ENCODE peak calls at places on chromosomes 4 and X, in seven cellular contexts. I is colonic mucosa, A is trophoblast cell, M is GM12878, C is IMR-90, W is SK-N-SH, L is fibroblast of lung. B is an unnamed sample.

GRCh38 chr4:6153874-6154273 is 46.5 kb downstream of the JAKMIP1 start:
- DNase-seq in I (no peak), A (no peak), M (no peak), C (no peak), W (peak), L (no peak), B (no peak)

GRCh38 chrX:67781132-67781531 is 237.3 kb downstream of the AR start:
- DNase-seq in I (no peak), A (no peak), M (no peak), C (no peak), W (no peak), L (no peak), B (no peak)

GRCh38 chr4:84995386-84995785 is 28.9 kb upstream of the WDFY3 start:
- DNase-seq in I (no peak), A (peak), M (no peak), C (no peak), W (no peak), L (peak), B (no peak)

GRCh38 chrX:150507251-150507856 is 61.1 kb upstream of the MTM1 start:
- DNase-seq in I (peak), A (no peak), M (no peak), C (no peak), W (no peak), L (peak), B (no peak)

GRCh38 chrX:122913764-122914163 is 270.3 kb upstream of the GRIA3 start:
- DNase-seq in I (no peak), A (no peak), M (no peak), C (no peak), W (no peak), L (no peak), B (no peak)

GRCh38 chr4:13218316-13218958 is 265.7 kb downstream of the RAB28 start:
- DNase-seq in I (no peak), A (no peak), M (no peak), C (no peak), W (no peak), L (peak), B (no peak)

GRCh38 chr4:184441461-184442392 is 32.6 kb downstream of the IRF2 start:
- DNase-seq in I (no peak), A (no peak), M (no peak), C (peak), W (no peak), L (no peak), B (no peak)

GRCh38 chrX:3145716-3146115 is 104.4 kb downstream of the ARSF start:
- DNase-seq in I (no peak), A (no peak), M (no peak), C (peak), W (no peak), L (no peak), B (no peak)

GRCh38 chrX:151505796-151506195 is 57.7 kb upstream of the PASD1 start:
- DNase-seq in I (no peak), A (no peak), M (no peak), C (no peak), W (peak), L (no peak), B (no peak)

GRCh38 chrX:88940904-88941303 is 193.9 kb downstream of the CPXCR1 start:
- DNase-seq in I (no peak), A (no peak), M (no peak), C (no peak), W (no peak), L (no peak), B (no peak)

GRCh38 chr4:106541253-106541652 is 172.7 kb upstream of the GIMD1 start:
- DNase-seq in I (no peak), A (no peak), M (no peak), C (peak), W (no peak), L (peak), B (no peak)

GRCh38 chr4:148515248-148515647 is 73.0 kb upstream of the NR3C2 start:
- DNase-seq in I (no peak), A (no peak), M (no peak), C (peak), W (no peak), L (peak), B (no peak)

DNA sequence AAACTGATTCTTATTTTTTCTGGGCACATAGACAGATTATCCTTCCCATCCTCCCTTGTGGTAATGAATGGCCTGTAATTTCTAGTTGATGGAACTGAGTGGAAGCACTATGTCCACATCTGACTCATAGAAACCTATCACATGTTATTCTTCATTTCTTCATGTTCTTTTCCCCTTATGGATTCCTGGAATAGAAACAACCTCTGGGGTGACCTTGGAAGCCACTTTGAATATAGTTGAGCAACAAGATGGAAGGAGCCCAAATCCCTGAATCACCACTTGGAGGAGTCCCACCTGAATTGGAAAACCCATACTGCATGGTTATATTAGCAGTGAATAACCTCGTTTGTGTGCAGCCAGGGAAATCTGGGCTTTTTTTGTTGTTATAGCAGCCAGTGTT is 137.8 kb downstream of the MID1IP1 start:
- DNase-seq in I (no peak), A (no peak), M (no peak), C (peak), W (no peak), L (peak), B (no peak)
- H3K9ac ChIP-seq in I (no peak), A (no peak), M (no peak), C (no peak), W (no peak), L (no peak), B (no peak)

GRCh38 chr4:112905728-112906127 is 143.7 kb upstream of the ANK2 start:
- DNase-seq in I (no peak), A (no peak), M (no peak), C (no peak), W (no peak), L (no peak), B (no peak)

GRCh38 chr4:112910109-112910736 is 139.2 kb upstream of the ANK2 start:
- DNase-seq in I (no peak), A (no peak), M (no peak), C (peak), W (peak), L (peak), B (no peak)

DNA sequence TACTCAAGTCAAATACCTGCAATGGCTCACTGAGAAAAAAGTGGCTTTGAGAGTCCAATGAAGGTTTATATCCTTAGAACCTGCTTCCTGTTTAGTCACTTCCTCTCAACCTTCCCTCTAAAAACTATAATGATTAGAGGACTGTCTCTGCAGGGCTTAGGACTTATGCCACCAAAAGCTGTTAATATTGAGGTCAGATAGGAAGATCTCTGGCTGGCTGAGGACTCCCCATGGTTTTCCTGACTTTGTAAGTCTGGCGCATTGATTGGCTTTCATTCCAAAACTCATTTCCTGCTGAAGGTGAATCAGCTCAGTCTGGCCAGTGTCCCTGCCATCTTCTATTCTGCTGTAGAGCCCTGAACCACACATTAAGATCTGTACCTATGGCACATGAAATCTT is 140.9 kb upstream of the ANK2 start:
- DNase-seq in I (no peak), A (no peak), M (no peak), C (no peak), W (no peak), L (peak), B (no peak)
- H3K4me3 ChIP-seq in I (no peak), A (no peak), M (no peak), C (no peak), W (no peak), L (no peak), B (no peak)

GRCh38 chr4:176193898-176194297 is 1.5 kb downstream of the SPATA4 start:
- DNase-seq in I (no peak), A (no peak), M (no peak), C (peak), W (no peak), L (peak), B (no peak)
- H3K9ac ChIP-seq in I (no peak), A (no peak), M (no peak), C (peak), W (peak), L (no peak), B (no peak)

GRCh38 chrX:140709421-140709846 is at the start of gene LINC00632:
- DNase-seq in I (no peak), A (no peak), M (no peak), C (no peak), W (peak), L (no peak), B (no peak)

GRCh38 chrX:140710710-140711109 is 1.2 kb downstream of the LINC00632 start:
- DNase-seq in I (no peak), A (no peak), M (no peak), C (no peak), W (peak), L (peak), B (no peak)

GRCh38 chrX:140715787-140716186 is 6.2 kb downstream of the LINC00632 start:
- DNase-seq in I (no peak), A (no peak), M (no peak), C (peak), W (no peak), L (no peak), B (no peak)

GRCh38 chrX:140712413-140713173 is 3.0 kb downstream of the LINC00632 start:
- DNase-seq in I (peak), A (no peak), M (no peak), C (peak), W (peak), L (peak), B (peak)

DNA sequence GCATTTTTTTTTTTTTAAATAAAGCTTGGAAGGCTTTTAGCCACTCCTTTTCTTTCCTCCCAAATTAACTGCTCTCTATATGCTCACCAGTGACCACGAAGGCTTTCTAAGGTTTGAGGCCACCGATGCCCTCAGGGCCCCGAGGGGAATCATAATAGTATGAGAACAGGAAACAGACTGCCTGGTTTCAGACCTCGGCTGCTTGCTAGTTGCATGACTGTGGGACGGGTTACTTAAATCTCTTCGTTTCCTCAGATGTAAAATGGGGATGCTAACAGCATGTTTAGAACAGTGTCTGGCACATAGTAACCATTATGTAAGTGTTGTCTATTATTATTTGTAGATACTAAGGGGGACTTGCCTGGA is 3.6 kb downstream of the LINC00632 start:
- DNase-seq in I (no peak), A (no peak), M (no peak), C (no peak), W (no peak), L (no peak), B (no peak)
- H3K4me3 ChIP-seq in I (no peak), A (no peak), M (no peak), C (peak), W (no peak), L (no peak), B (no peak)

DNA sequence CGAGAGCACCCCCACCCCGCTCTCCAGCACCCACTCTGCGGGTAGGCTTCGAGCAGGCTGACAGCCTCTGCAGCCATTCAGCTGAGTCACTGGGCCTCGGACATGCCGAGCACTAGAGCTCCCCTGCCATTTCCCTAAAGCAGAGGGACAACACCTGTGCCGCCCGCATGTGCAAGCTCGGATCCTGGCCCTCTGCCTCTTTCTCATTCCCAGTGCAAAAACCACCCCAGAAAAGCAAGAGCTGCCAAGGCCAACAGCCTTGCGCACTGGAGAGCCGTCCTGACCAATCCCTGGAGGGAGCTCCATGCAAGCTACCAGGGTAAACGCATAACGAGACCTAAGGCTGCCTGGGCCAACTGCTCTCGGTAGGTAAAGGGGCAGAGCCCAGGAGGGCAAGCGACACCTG is 5.3 kb downstream of the HCFC1 start:
- DNase-seq in I (no peak), A (peak), M (no peak), C (no peak), W (no peak), L (peak), B (peak)
- H3K9ac ChIP-seq in I (no peak), A (no peak), M (no peak), C (no peak), W (no peak), L (no peak), B (no peak)

GRCh38 chrX:112816908-112817307 is 23.7 kb downstream of the AMOT start:
- DNase-seq in I (no peak), A (no peak), M (no peak), C (no peak), W (no peak), L (no peak), B (no peak)
- H3K4me3 ChIP-seq in I (no peak), A (no peak), M (no peak), C (no peak), W (no peak), L (no peak), B (no peak)

DNA sequence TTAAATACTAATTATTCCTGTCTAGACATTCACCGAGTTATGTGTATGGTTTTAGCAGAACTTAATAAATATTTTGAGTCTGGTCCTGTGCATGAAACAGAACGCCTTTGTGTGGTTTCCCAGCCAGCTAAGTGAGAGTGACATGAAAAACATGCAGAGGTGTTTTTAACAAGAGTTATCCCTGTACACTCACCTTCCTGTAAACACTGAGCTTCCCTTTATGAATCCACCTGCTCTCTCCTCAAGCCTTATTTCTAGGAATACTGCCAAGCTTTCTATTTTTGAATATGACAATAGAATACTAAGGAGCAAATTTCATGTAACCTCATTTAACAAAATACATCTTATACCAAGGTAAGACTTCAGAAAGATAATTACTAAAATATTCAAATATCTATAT is 270.3 kb upstream of the CTSO start:
- DNase-seq in I (no peak), A (no peak), M (no peak), C (no peak), W (no peak), L (peak), B (no peak)
- H3K9ac ChIP-seq in I (no peak), A (no peak), M (no peak), C (no peak), W (no peak), L (no peak), B (no peak)

DNA sequence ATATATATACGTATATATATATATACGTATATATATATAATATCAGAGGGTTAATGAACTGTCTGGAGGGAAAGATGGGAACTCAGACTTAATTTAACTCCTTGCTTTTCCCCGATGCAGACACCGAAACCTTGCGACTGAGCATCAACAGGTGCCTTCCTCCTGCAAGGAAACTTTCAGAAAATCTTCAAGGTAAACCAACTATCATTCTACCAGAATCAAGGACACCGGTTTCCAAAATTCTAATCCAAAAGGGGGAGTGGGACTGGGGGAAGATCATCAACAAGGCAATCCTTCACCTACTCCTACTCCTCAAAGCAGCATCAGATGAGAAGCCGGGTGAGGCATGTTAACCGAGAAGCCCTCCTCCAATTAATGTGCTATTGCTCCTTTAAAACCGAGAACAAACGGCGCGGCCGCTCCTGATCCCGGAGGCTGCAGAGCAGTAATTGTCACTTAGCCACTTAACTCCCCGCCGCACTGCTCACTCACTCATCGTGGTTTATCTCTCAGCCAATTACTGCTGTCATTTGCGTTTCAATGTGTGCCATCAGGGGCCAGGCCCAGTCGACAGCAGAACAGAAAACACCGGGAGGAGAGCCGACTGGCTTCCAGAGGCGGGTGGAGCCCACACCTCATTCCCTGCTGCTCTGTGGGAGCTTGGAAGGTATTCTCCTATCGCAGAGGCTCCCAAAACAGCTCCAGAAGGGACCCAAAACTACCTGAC is 61.7 kb downstream of the MAML3 start:
- DNase-seq in I (peak), A (no peak), M (no peak), C (no peak), W (peak), L (peak), B (peak)
- H3K4me3 ChIP-seq in I (peak), A (no peak), M (no peak), C (peak), W (peak), L (peak), B (peak)

B was measured in kidney.